ENCODE peak calls at places on chromosomes 16 and 17, in seven cellular contexts. O is CD8-positive, alpha-beta T cell; H is fibroblast of pulmonary artery; I is Caco-2; E is IMR-90; Y is right lobe of liver; J is CD4-positive, alpha-beta T cell. P is an unnamed sample.

GRCh38 chr17:78137392-78138203 is 7.0 kb downstream of the TMC8 start:
- DNase-seq in O (peak), H (no peak), I (peak), E (no peak), Y (no peak), J (no peak), P (no peak)

GRCh38 chr16:67393111-67393789 is at the start of gene TPPP3:
- DNase-seq in O (peak), H (peak), I (peak), E (peak), Y (peak), J (no peak), P (peak)

GRCh38 chr17:10790491-10791401 is 13.2 kb downstream of the TMEM238L start:
- DNase-seq in O (no peak), H (no peak), I (no peak), E (no peak), Y (no peak), J (no peak), P (no peak)

GRCh38 chr17:19013806-19014627 is 9.5 kb upstream of the FAM83G start:
- DNase-seq in O (no peak), H (no peak), I (no peak), E (no peak), Y (peak), J (no peak), P (no peak)

GRCh38 chr16:82379601-82380000 is 209.6 kb upstream of the MPHOSPH6 start:
- DNase-seq in O (no peak), H (no peak), I (no peak), E (no peak), Y (no peak), J (no peak), P (no peak)

GRCh38 chr16:4298761-4299522 is 16.9 kb upstream of the GLIS2 start:
- DNase-seq in O (no peak), H (peak), I (peak), E (peak), Y (no peak), J (no peak), P (peak)

GRCh38 chr16:71230122-71230845 is at the start of gene HYDIN:
- DNase-seq in O (no peak), H (peak), I (peak), E (peak), Y (peak), J (no peak), P (peak)

GRCh38 chr16:28491080-28491969 is 549 bp downstream of the CLN3 start:
- DNase-seq in O (no peak), H (peak), I (peak), E (no peak), Y (peak), J (no peak), P (peak)

GRCh38 chr16:11612110-11612981 is 25.6 kb upstream of the LITAF start:
- DNase-seq in O (no peak), H (no peak), I (peak), E (no peak), Y (peak), J (no peak), P (no peak)

GRCh38 chr17:70119961-70120360 is 44.9 kb downstream of the KCNJ16 start:
- DNase-seq in O (no peak), H (peak), I (no peak), E (no peak), Y (no peak), J (no peak), P (no peak)

GRCh38 chr16:66437391-66437945 is 10.4 kb downstream of the BEAN1 start:
- DNase-seq in O (no peak), H (no peak), I (no peak), E (no peak), Y (no peak), J (no peak), P (no peak)

GRCh38 chr16:3131755-3132377 is 3.0 kb upstream of the ZNF213 start:
- DNase-seq in O (peak), H (peak), I (peak), E (peak), Y (no peak), J (peak), P (peak)
- TF ChIP-seq CTCF in O (peak), H (peak), I (peak), E (peak), Y (peak), J (peak), P (peak)

GRCh38 chr17:34474706-34475105 is 104.7 kb upstream of the TMEM132E start:
- DNase-seq in O (no peak), H (no peak), I (no peak), E (no peak), Y (no peak), J (no peak), P (no peak)
- TF ChIP-seq CTCF in O (no peak), H (no peak), I (peak), E (no peak), Y (no peak), J (no peak), P (no peak)

DNA sequence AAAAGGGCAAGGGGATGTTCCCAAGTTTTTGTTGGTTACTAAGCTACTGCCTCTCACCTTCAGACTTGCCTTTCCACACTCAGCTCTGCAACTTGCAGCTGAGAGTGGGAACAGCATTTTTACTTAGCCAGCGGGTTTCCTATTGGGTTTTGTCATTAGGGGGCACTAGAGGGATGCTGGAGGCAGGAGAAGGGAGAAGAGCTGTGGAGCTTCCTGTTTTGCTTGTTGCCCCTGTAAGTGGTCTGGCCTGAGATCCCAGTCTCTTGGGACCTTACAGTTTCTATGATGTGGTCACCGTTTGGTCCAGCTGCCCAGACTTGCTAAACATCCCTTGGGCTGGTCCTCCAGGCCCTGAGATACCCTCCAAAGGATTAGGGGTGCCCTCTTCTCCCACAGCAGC is 209.6 kb upstream of the NLRP1 start:
- DNase-seq in O (no peak), H (no peak), I (no peak), E (no peak), Y (no peak), J (no peak), P (no peak)
- TF ChIP-seq CTCF in O (no peak), H (no peak), I (no peak), E (no peak), Y (peak), J (no peak), P (peak)

GRCh38 chr17:68294617-68295016 is 3.3 kb downstream of the ARSG start:
- DNase-seq in O (no peak), H (no peak), I (no peak), E (no peak), Y (no peak), J (no peak), P (no peak)

GRCh38 chr17:68296217-68297140 is 5.2 kb downstream of the ARSG start:
- DNase-seq in O (peak), H (no peak), I (no peak), E (no peak), Y (no peak), J (peak), P (no peak)

GRCh38 chr17:68293490-68294195 is 2.3 kb downstream of the ARSG start:
- DNase-seq in O (no peak), H (no peak), I (no peak), E (no peak), Y (no peak), J (no peak), P (no peak)

GRCh38 chr17:68294196-68294555 is 2.9 kb downstream of the ARSG start:
- DNase-seq in O (no peak), H (no peak), I (no peak), E (no peak), Y (no peak), J (no peak), P (no peak)

GRCh38 chr17:68295086-68295485 is 3.8 kb downstream of the ARSG start:
- DNase-seq in O (no peak), H (no peak), I (no peak), E (no peak), Y (no peak), J (no peak), P (no peak)
- TF ChIP-seq CTCF in O (no peak), H (no peak), I (no peak), E (no peak), Y (no peak), J (no peak), P (no peak)

GRCh38 chr16:47571049-47571448 is 109.9 kb downstream of the PHKB start:
- DNase-seq in O (no peak), H (no peak), I (no peak), E (no peak), Y (no peak), J (no peak), P (no peak)
- TF ChIP-seq CTCF in O (no peak), H (no peak), I (no peak), E (no peak), Y (no peak), J (no peak), P (no peak)